ENCODE peak calls at places on chromosomes 12 and 14, in ten cellular contexts. M is RKO; Q is tibial artery; K is AG04450; X is activated CD4-positive, alpha-beta T cell treated with anti-CD3 and anti-CD28 coated beads for 24 hours; F is DMS53; U is stimulated activated naive B cell treated with anti-CD40 and anti-IgM and Interleukin-4, amounts not matched to agents 10 μg/mL and 1 μg/mL and 100 μg/mL, for 72 hours; L is GM13976; J is neural progenitor cell; O is mesothelial cell of epicardium. P is an unnamed sample.

GRCh38 chr12:100234591-100235304 is 32.1 kb downstream of the DEPDC4 start:
- DNase-seq in M (peak), Q (no peak), K (peak), X (no peak), F (peak), U (no peak), L (peak), J (peak), O (no peak), P (peak)

GRCh38 chr12:112419269-112420133 is 754 bp downstream of the PTPN11 start:
- DNase-seq in M (peak), Q (peak), K (peak), X (no peak), F (peak), U (no peak), L (peak), J (peak), O (peak), P (no peak)

GRCh38 chr14:92679246-92679645 is 69.2 kb downstream of the LGMN start:
- DNase-seq in M (no peak), Q (no peak), K (no peak), X (no peak), F (no peak), U (no peak), L (no peak), J (no peak), O (no peak), P (no peak)

GRCh38 chr12:95198914-95199313 is 18.4 kb downstream of the FGD6 start:
- DNase-seq in M (no peak), Q (no peak), K (no peak), X (no peak), F (no peak), U (no peak), L (peak), J (no peak), O (no peak), P (no peak)

GRCh38 chr12:94203796-94204195 is 55.4 kb downstream of the PLXNC1 start:
- DNase-seq in M (no peak), Q (no peak), K (no peak), X (no peak), F (no peak), U (no peak), L (no peak), J (no peak), O (no peak), P (no peak)

GRCh38 chr12:89382366-89382765 is 30.1 kb upstream of the DUSP6 start:
- DNase-seq in M (no peak), Q (no peak), K (no peak), X (no peak), F (no peak), U (no peak), L (no peak), J (no peak), O (no peak), P (no peak)

GRCh38 chr12:119363037-119363436 is 28.5 kb downstream of the CCDC60 start:
- DNase-seq in M (no peak), Q (no peak), K (no peak), X (no peak), F (no peak), U (no peak), L (no peak), J (no peak), O (no peak), P (no peak)

GRCh38 chr12:19223695-19224094 is 94.2 kb downstream of the PLEKHA5 start:
- DNase-seq in M (no peak), Q (no peak), K (peak), X (no peak), F (no peak), U (no peak), L (no peak), J (no peak), O (no peak), P (no peak)

GRCh38 chr14:30330452-30330851 is 228.5 kb upstream of the G2E3 start:
- DNase-seq in M (peak), Q (no peak), K (no peak), X (no peak), F (peak), U (no peak), L (no peak), J (no peak), O (no peak), P (no peak)

GRCh38 chr14:99910337-99911268 is 117.4 kb downstream of the EML1 start:
- DNase-seq in M (peak), Q (no peak), K (peak), X (no peak), F (no peak), U (no peak), L (no peak), J (peak), O (no peak), P (no peak)

GRCh38 chr12:47302111-47302597 is 222.4 kb upstream of the AMIGO2 start:
- DNase-seq in M (no peak), Q (no peak), K (no peak), X (no peak), F (peak), U (no peak), L (peak), J (no peak), O (no peak), P (no peak)

P was measured in NCI-H1048.